ENCODE peak calls at places on chromosomes 13 and 19, in four cellular contexts. One of them, this sample, is unnamed.

GRCh38 chr19:45781282-45782161 is 768 bp downstream of the DMPK start:
- DNase-seq in NCI-H2081: peak; percentile 90
- DNase-seq in stimulated activated naive CD4-positive, alpha-beta T cell: no peak
- DNase-seq in uterus: peak; percentile 43
- DNase-seq in this sample: no peak

GRCh38 chr13:78603240-78603947 is at the start of gene POU4F1:
- DNase-seq in stimulated activated naive CD4-positive, alpha-beta T cell: peak; percentile 26
- DNase-seq in NCI-H2081: peak; percentile 94
- DNase-seq in uterus: no peak
- DNase-seq in this sample: peak; percentile 81

GRCh38 chr13:97211986-97212385 is 10.1 kb upstream of the MBNL2 start:
- DNase-seq in stimulated activated naive CD4-positive, alpha-beta T cell: no peak
- DNase-seq in NCI-H2081: no peak
- DNase-seq in uterus: no peak
- DNase-seq in this sample: no peak

GRCh38 chr13:55577082-55577846 is 1563.5 kb upstream of the PRR20A start:
- DNase-seq in NCI-H2081: no peak
- DNase-seq in uterus: no peak
- DNase-seq in stimulated activated naive CD4-positive, alpha-beta T cell: no peak
- DNase-seq in this sample: no peak

GRCh38 chr13:112434937-112435523 is 58.9 kb downstream of the SPACA7 start:
- DNase-seq in stimulated activated naive CD4-positive, alpha-beta T cell: no peak
- DNase-seq in NCI-H2081: no peak
- DNase-seq in uterus: no peak
- DNase-seq in this sample: no peak

GRCh38 chr13:100811906-100812305 is 137.3 kb upstream of the TMTC4 start:
- DNase-seq in NCI-H2081: peak; percentile 60
- DNase-seq in stimulated activated naive CD4-positive, alpha-beta T cell: no peak
- DNase-seq in uterus: no peak
- DNase-seq in this sample: no peak

GRCh38 chr19:45668342-45668871 is 386 bp downstream of the GIPR start:
- DNase-seq in stimulated activated naive CD4-positive, alpha-beta T cell: peak; percentile 20
- DNase-seq in uterus: no peak
- DNase-seq in NCI-H2081: no peak
- DNase-seq in this sample: peak; percentile 29

GRCh38 chr19:19514881-19515763 is at the start of gene TSSK6:
- DNase-seq in NCI-H2081: no peak
- DNase-seq in stimulated activated naive CD4-positive, alpha-beta T cell: no peak
- DNase-seq in uterus: no peak
- DNase-seq in this sample: no peak

GRCh38 chr19:49987159-49987698 is 26.3 kb upstream of the SIGLEC11 start:
- DNase-seq in NCI-H2081: no peak
- DNase-seq in stimulated activated naive CD4-positive, alpha-beta T cell: peak; percentile 65
- DNase-seq in uterus: peak; percentile 84
- DNase-seq in this sample: peak; percentile 99

GRCh38 chr19:48999481-49000325 is 6.0 kb downstream of the RUVBL2 start:
- DNase-seq in NCI-H2081: peak; percentile 19
- DNase-seq in uterus: no peak
- DNase-seq in stimulated activated naive CD4-positive, alpha-beta T cell: peak; percentile 49
- DNase-seq in this sample: peak; percentile 67

GRCh38 chr13:50894042-50894441 is 15.5 kb upstream of the RNASEH2B start:
- DNase-seq in stimulated activated naive CD4-positive, alpha-beta T cell: no peak
- DNase-seq in uterus: no peak
- DNase-seq in NCI-H2081: no peak
- DNase-seq in this sample: peak; percentile 70

GRCh38 chr19:45450042-45450380 is 17.8 kb upstream of the FOSB start:
- DNase-seq in NCI-H2081: peak; percentile 50
- DNase-seq in uterus: no peak
- DNase-seq in stimulated activated naive CD4-positive, alpha-beta T cell: no peak
- DNase-seq in this sample: no peak

GRCh38 chr19:5484398-5485285 is 29.4 kb downstream of the ZNRF4 start:
- DNase-seq in uterus: no peak
- DNase-seq in stimulated activated naive CD4-positive, alpha-beta T cell: no peak
- DNase-seq in NCI-H2081: peak; percentile 31
- DNase-seq in this sample: no peak

GRCh38 chr19:7679017-7679720 is 1.5 kb upstream of the TRAPPC5 start:
- DNase-seq in uterus: no peak
- DNase-seq in stimulated activated naive CD4-positive, alpha-beta T cell: peak; percentile 54
- DNase-seq in NCI-H2081: peak; percentile 3
- DNase-seq in this sample: peak; percentile 53

GRCh38 chr19:47267350-47267759 is 7.3 kb upstream of the INAFM1 start:
- DNase-seq in stimulated activated naive CD4-positive, alpha-beta T cell: no peak
- DNase-seq in uterus: no peak
- DNase-seq in NCI-H2081: no peak
- DNase-seq in this sample: no peak

GRCh38 chr13:48434203-48434602 is 21.3 kb upstream of the LPAR6 start:
- DNase-seq in NCI-H2081: no peak
- DNase-seq in uterus: no peak
- DNase-seq in stimulated activated naive CD4-positive, alpha-beta T cell: no peak
- DNase-seq in this sample: no peak

GRCh38 chr13:95438297-95438696 is 114.2 kb upstream of the CLDN10 start:
- DNase-seq in NCI-H2081: no peak
- DNase-seq in stimulated activated naive CD4-positive, alpha-beta T cell: no peak
- DNase-seq in uterus: no peak
- DNase-seq in this sample: no peak

GRCh38 chr19:46081928-46082727 is 41.3 kb upstream of the IGFL4 start:
- DNase-seq in uterus: peak; percentile 30
- DNase-seq in NCI-H2081: peak; percentile 22
- DNase-seq in stimulated activated naive CD4-positive, alpha-beta T cell: no peak
- DNase-seq in this sample: peak; percentile 73

GRCh38 chr19:10152100-10152499 is 32.4 kb upstream of the EIF3G start:
- DNase-seq in uterus: no peak
- DNase-seq in stimulated activated naive CD4-positive, alpha-beta T cell: no peak
- DNase-seq in NCI-H2081: no peak
- DNase-seq in this sample: no peak

GRCh38 chr19:9075064-9075964 is 11.5 kb upstream of the OR1M1 start:
- DNase-seq in stimulated activated naive CD4-positive, alpha-beta T cell: no peak
- DNase-seq in uterus: peak; percentile 96
- DNase-seq in NCI-H2081: peak; percentile 24
- DNase-seq in this sample: peak; percentile 93

GRCh38 chr19:31350693-31351211 is 1.5 kb upstream of the TSHZ3 start:
- DNase-seq in uterus: peak; percentile 48
- DNase-seq in stimulated activated naive CD4-positive, alpha-beta T cell: no peak
- DNase-seq in NCI-H2081: no peak
- DNase-seq in this sample: peak; percentile 25

GRCh38 chr13:40064723-40065122 is 409.3 kb downstream of the COG6 start:
- DNase-seq in NCI-H2081: no peak
- DNase-seq in stimulated activated naive CD4-positive, alpha-beta T cell: no peak
- DNase-seq in uterus: peak; percentile 82
- DNase-seq in this sample: peak; percentile 19

GRCh38 chr19:21260164-21260847 is 68.9 kb downstream of the ZNF708 start:
- DNase-seq in stimulated activated naive CD4-positive, alpha-beta T cell: no peak
- DNase-seq in uterus: no peak
- DNase-seq in NCI-H2081: no peak
- DNase-seq in this sample: no peak

GRCh38 chr19:10230904-10231623 is at the start of gene S1PR2:
- DNase-seq in uterus: peak; percentile 80
- DNase-seq in NCI-H2081: peak; percentile 55
- DNase-seq in stimulated activated naive CD4-positive, alpha-beta T cell: peak; percentile 64
- DNase-seq in this sample: peak; percentile 92

GRCh38 chr13:92224825-92225224 is 826.4 kb downstream of the GPC5 start:
- DNase-seq in stimulated activated naive CD4-positive, alpha-beta T cell: no peak
- DNase-seq in NCI-H2081: no peak
- DNase-seq in uterus: no peak
- DNase-seq in this sample: no peak

GRCh38 chr13:36630181-36630806 is 43.5 kb upstream of the SERTM1 start:
- DNase-seq in NCI-H2081: no peak
- DNase-seq in uterus: no peak
- DNase-seq in stimulated activated naive CD4-positive, alpha-beta T cell: no peak
- DNase-seq in this sample: no peak

GRCh38 chr19:7731218-7731595 is 703 bp downstream of the CLEC4G start:
- DNase-seq in NCI-H2081: no peak
- DNase-seq in stimulated activated naive CD4-positive, alpha-beta T cell: no peak
- DNase-seq in uterus: no peak
- DNase-seq in this sample: no peak

GRCh38 chr13:25978961-25979360 is 72.9 kb downstream of the SHISA2 start:
- DNase-seq in stimulated activated naive CD4-positive, alpha-beta T cell: no peak
- DNase-seq in NCI-H2081: no peak
- DNase-seq in uterus: no peak
- DNase-seq in this sample: no peak

GRCh38 chr19:44912854-44913253 is 1.6 kb upstream of the APOC1 start:
- DNase-seq in stimulated activated naive CD4-positive, alpha-beta T cell: no peak
- DNase-seq in NCI-H2081: no peak
- DNase-seq in uterus: no peak
- DNase-seq in this sample: no peak

GRCh38 chr13:73722120-73722519 is 412.1 kb downstream of the KLF12 start:
- DNase-seq in uterus: no peak
- DNase-seq in stimulated activated naive CD4-positive, alpha-beta T cell: no peak
- DNase-seq in NCI-H2081: no peak
- DNase-seq in this sample: no peak

GRCh38 chr19:47268028-47268427 is 6.7 kb upstream of the INAFM1 start:
- DNase-seq in NCI-H2081: no peak
- DNase-seq in uterus: no peak
- DNase-seq in stimulated activated naive CD4-positive, alpha-beta T cell: no peak
- DNase-seq in this sample: no peak

GRCh38 chr13:46404732-46405097 is 17.7 kb upstream of the RUBCNL start:
- DNase-seq in NCI-H2081: no peak
- DNase-seq in uterus: no peak
- DNase-seq in stimulated activated naive CD4-positive, alpha-beta T cell: no peak
- DNase-seq in this sample: peak; percentile 66

GRCh38 chr19:3073931-3074595 is 11.8 kb upstream of the TLE5 start:
- DNase-seq in NCI-H2081: no peak
- DNase-seq in uterus: no peak
- DNase-seq in stimulated activated naive CD4-positive, alpha-beta T cell: no peak
- DNase-seq in this sample: no peak

GRCh38 chr13:87666826-87667225 is 4.3 kb upstream of the SLITRK5 start:
- DNase-seq in uterus: no peak
- DNase-seq in NCI-H2081: peak; percentile 13
- DNase-seq in stimulated activated naive CD4-positive, alpha-beta T cell: no peak
- DNase-seq in this sample: no peak